ENCODE peak calls at places on chromosomes 12 and 14, in six cellular contexts. L is tibial nerve, D is Peyer's patch, H is prostate gland, I is IMR-90, B is ovary. Q is an unnamed sample.
A peak's percentile ranks its signal among the peaks of the same experiment; 100 is the strongest.

GRCh38 chr14:55599250-55599879 is 19.4 kb downstream of the KTN1 start:
- DNase-seq in L (no peak), D (peak; percentile 82), H (no peak), I (no peak), B (peak; percentile 28), Q (no peak)

GRCh38 chr12:100753837-100754236 is 40.7 kb upstream of the ANO4 start:
- DNase-seq in L (no peak), D (no peak), H (no peak), I (peak; percentile 11), B (no peak), Q (no peak)

GRCh38 chr12:29581641-29582040 is 84.2 kb upstream of the OVCH1 start:
- DNase-seq in L (no peak), D (no peak), H (no peak), I (peak; percentile 91), B (no peak), Q (no peak)

GRCh38 chr12:52865090-52865944 is 16.5 kb upstream of the KRT78 start:
- DNase-seq in L (peak; percentile 63), D (peak; percentile 82), H (peak; percentile 51), I (peak; percentile 60), B (no peak), Q (peak; percentile 71)

GRCh38 chr14:71142375-71143038 is 235.2 kb downstream of the PCNX1 start:
- DNase-seq in L (no peak), D (no peak), H (no peak), I (peak; percentile 98), B (no peak), Q (peak; percentile 23)

GRCh38 chr12:119902084-119902509 is 25.0 kb upstream of the CIT start:
- DNase-seq in L (peak; percentile 12), D (peak; percentile 84), H (peak; percentile 48), I (peak; percentile 77), B (no peak), Q (no peak)

GRCh38 chr12:4148418-4149056 is 125.0 kb upstream of the CCND2 start:
- DNase-seq in L (peak; percentile 31), D (peak; percentile 94), H (no peak), I (no peak), B (no peak), Q (peak; percentile 37)

GRCh38 chr12:91388573-91388972 is 206.0 kb upstream of the DCN start:
- DNase-seq in L (no peak), D (no peak), H (peak; percentile 58), I (no peak), B (no peak), Q (no peak)

GRCh38 chr12:32860182-32860581 is 36.4 kb downstream of the PKP2 start:
- DNase-seq in L (no peak), D (no peak), H (no peak), I (no peak), B (no peak), Q (no peak)

GRCh38 chr12:67222302-67222701 is 46.9 kb upstream of the CAND1 start:
- DNase-seq in L (no peak), D (no peak), H (no peak), I (peak; percentile 10), B (no peak), Q (no peak)

GRCh38 chr12:109378579-109378978 is 30.9 kb downstream of the MYO1H start:
- DNase-seq in L (no peak), D (no peak), H (no peak), I (no peak), B (no peak), Q (no peak)

GRCh38 chr12:65779091-65779642 is 45.1 kb upstream of the HMGA2 start:
- DNase-seq in L (no peak), D (no peak), H (no peak), I (peak; percentile 61), B (no peak), Q (no peak)

GRCh38 chr12:112381421-112381897 is 772 bp downstream of the HECTD4 start:
- DNase-seq in L (no peak), D (peak; percentile 51), H (peak; percentile 20), I (no peak), B (peak; percentile 35), Q (no peak)
- H3K4me3 ChIP-seq in L (peak overlapping the region; percentile 70), D (peak overlapping the region; percentile 99), H (peak overlapping the region; percentile 95), I (peak overlapping the region; percentile 66), B (peak overlapping the region; percentile 64), Q (peak overlapping the region; percentile 87)

DNA sequence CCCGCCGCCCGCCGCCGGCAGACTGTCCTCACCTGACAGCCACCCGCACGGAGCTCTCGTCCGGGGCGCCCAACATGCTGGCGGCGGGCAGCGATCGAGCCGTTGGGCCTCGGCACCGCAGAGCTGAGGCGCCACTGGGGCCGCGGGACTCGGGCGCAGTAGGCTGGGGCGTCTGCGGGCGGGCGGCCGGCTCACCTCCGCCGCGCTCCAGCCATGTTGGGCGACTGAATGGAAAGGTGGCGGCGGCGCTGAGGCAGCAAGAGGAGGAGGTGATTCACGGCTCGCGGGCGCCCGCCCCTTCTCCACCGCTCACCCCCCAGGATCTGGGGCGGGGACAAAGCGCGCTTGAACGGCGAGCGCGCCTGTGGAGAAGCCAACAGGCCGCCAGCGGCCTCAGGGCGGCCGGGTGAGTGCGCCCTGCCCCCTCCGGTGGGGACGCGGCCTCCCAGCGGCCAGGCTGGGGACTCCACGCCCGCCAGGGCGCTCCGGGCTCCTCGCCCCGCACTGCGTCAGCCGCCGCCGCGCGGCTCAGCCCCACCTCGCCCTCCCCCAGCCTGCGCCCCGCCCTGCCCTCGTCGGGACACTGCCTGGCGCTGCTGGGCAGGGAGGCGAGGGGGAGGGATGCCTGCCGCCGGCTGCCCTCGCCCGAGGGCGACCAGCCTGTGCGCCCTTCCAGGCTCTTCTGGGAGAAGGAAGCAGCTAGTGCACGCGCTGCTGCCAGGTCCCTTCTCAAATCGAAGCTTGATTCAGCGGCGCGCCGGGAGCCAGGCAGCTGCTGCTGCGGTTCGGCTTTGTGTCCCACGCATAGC is at the start of gene KIF21A:
- DNase-seq in L (peak; percentile 59), D (peak; percentile 95), H (peak; percentile 92), I (peak; percentile 61), B (peak; percentile 86), Q (peak; percentile 76)
- TF ChIP-seq POLR2A in L (peak; percentile 20), D (peak; percentile 90), H (peak; percentile 79), I (peak; percentile 30), B (peak; percentile 48), Q (no peak)

GRCh38 chr14:69034612-69035262 is 55.6 kb upstream of the ACTN1 start:
- DNase-seq in L (no peak), D (no peak), H (no peak), I (peak; percentile 57), B (no peak), Q (no peak)
- TF ChIP-seq CTCF in L (no peak), D (no peak), H (no peak), I (peak; percentile 11), B (no peak), Q (no peak)

GRCh38 chr12:122870867-122871664 is 24.9 kb downstream of the VPS37B start:
- DNase-seq in L (no peak), D (peak; percentile 53), H (peak; percentile 78), I (peak; percentile 70), B (no peak), Q (no peak)

GRCh38 chr12:122869207-122869973 is 26.5 kb downstream of the VPS37B start:
- DNase-seq in L (no peak), D (no peak), H (no peak), I (no peak), B (no peak), Q (peak; percentile 56)

GRCh38 chr12:122871851-122872785 is 23.8 kb downstream of the VPS37B start:
- DNase-seq in L (peak; percentile 74), D (peak; percentile 85), H (peak; percentile 58), I (peak; percentile 88), B (no peak), Q (peak; percentile 77)

GRCh38 chr12:122868471-122869177 is 27.3 kb downstream of the VPS37B start:
- DNase-seq in L (no peak), D (no peak), H (no peak), I (no peak), B (no peak), Q (no peak)

GRCh38 chr12:122870163-122870842 is 25.6 kb downstream of the VPS37B start:
- DNase-seq in L (no peak), D (peak; percentile 43), H (no peak), I (no peak), B (no peak), Q (no peak)
- H3K4me3 ChIP-seq in L (no peak overlapping the region), D (no peak overlapping the region), H (no peak overlapping the region), I (no peak overlapping the region), B (no peak overlapping the region), Q (no peak overlapping the region)

Q was measured in lower leg skin.